ENCODE peak calls at places on chromosomes 3 and 15, in eight cellular contexts. N, V, T, C, F, W, L and U are unnamed samples.

GRCh38 chr3:124119056-124119721 is 127.3 kb upstream of the ROPN1 start:
- DNase-seq in N (peak), T (no peak), W (no peak), L (no peak), F (no peak), V (no peak), C (no peak), U (no peak)

GRCh38 chr3:130757751-130758150 is 11.1 kb upstream of the PIK3R4 start:
- DNase-seq in F (no peak), C (no peak), W (no peak), L (no peak), N (no peak), V (no peak), T (no peak), U (no peak)

GRCh38 chr3:58288011-58288728 is 17.9 kb upstream of the RPP14 start:
- DNase-seq in W (no peak), N (no peak), F (no peak), L (no peak), T (no peak), C (no peak), V (no peak), U (no peak)

GRCh38 chr3:67437789-67438188 is 216.6 kb downstream of the SUCLG2 start:
- DNase-seq in N (no peak), V (no peak), C (no peak), T (no peak), F (no peak), W (no peak), L (no peak), U (no peak)

GRCh38 chr3:135191690-135192089 is 396.6 kb downstream of the EPHB1 start:
- DNase-seq in F (no peak), T (no peak), N (no peak), L (no peak), C (no peak), V (no peak), W (no peak), U (no peak)

GRCh38 chr15:65787260-65787659 is 4.8 kb downstream of the DENND4A start:
- DNase-seq in F (no peak), N (no peak), W (no peak), T (no peak), C (no peak), V (no peak), L (no peak), U (no peak)

GRCh38 chr3:136390574-136390973 is 140.4 kb downstream of the PCCB start:
- DNase-seq in C (no peak), T (no peak), L (no peak), N (no peak), V (peak), W (no peak), F (no peak), U (no peak)

GRCh38 chr3:11718582-11719405 is 75.1 kb upstream of the VGLL4 start:
- DNase-seq in W (peak), T (peak), F (peak), N (peak), V (peak), L (peak), C (no peak), U (no peak)

GRCh38 chr15:97652700-97653167 is 307.8 kb upstream of the ARRDC4 start:
- DNase-seq in F (peak), W (no peak), C (no peak), T (no peak), L (no peak), N (no peak), V (peak), U (no peak)

GRCh38 chr3:95394286-95394685 is 1331.4 kb downstream of the NSUN3 start:
- DNase-seq in W (no peak), L (no peak), C (no peak), N (no peak), F (no peak), T (no peak), V (no peak), U (no peak)

GRCh38 chr3:171770689-171771620 is 39.3 kb downstream of the PLD1 start:
- DNase-seq in N (peak), F (no peak), C (peak), V (peak), L (peak), W (no peak), T (peak), U (peak)

GRCh38 chr3:128252083-128252482 is 98.8 kb downstream of the EEFSEC start:
- DNase-seq in V (no peak), F (no peak), N (no peak), W (no peak), C (no peak), T (no peak), L (no peak), U (no peak)

GRCh38 chr3:29440321-29441019 is 159.6 kb downstream of the RBMS3 start:
- DNase-seq in T (no peak), W (no peak), F (no peak), V (peak), C (no peak), N (peak), L (no peak), U (no peak)
- H3K4me3 ChIP-seq in T (no peak), W (peak), F (peak), V (peak), C (peak), N (no peak), L (no peak), U (peak)

GRCh38 chr15:38876211-38876610 is 311.6 kb upstream of the RASGRP1 start:
- DNase-seq in T (no peak), W (no peak), L (no peak), N (no peak), F (no peak), C (no peak), V (no peak), U (no peak)

GRCh38 chr15:38874464-38874863 is 309.9 kb upstream of the RASGRP1 start:
- DNase-seq in V (no peak), F (no peak), T (no peak), C (no peak), W (no peak), N (no peak), L (peak), U (no peak)

GRCh38 chr15:38872732-38873131 is 308.1 kb upstream of the RASGRP1 start:
- DNase-seq in L (no peak), W (no peak), T (no peak), C (no peak), N (no peak), F (no peak), V (no peak), U (no peak)

GRCh38 chr15:38871638-38872037 is 307.0 kb upstream of the RASGRP1 start:
- DNase-seq in V (no peak), N (no peak), F (no peak), T (no peak), W (no peak), C (no peak), L (no peak), U (no peak)

GRCh38 chr15:38873151-38873550 is 308.5 kb upstream of the RASGRP1 start:
- DNase-seq in F (no peak), V (no peak), C (no peak), T (no peak), W (no peak), N (no peak), L (no peak), U (no peak)
- TF ChIP-seq CTCF in F (no peak), V (peak), C (no peak), T (no peak), W (no peak), N (no peak), L (no peak), U (no peak)

DNA sequence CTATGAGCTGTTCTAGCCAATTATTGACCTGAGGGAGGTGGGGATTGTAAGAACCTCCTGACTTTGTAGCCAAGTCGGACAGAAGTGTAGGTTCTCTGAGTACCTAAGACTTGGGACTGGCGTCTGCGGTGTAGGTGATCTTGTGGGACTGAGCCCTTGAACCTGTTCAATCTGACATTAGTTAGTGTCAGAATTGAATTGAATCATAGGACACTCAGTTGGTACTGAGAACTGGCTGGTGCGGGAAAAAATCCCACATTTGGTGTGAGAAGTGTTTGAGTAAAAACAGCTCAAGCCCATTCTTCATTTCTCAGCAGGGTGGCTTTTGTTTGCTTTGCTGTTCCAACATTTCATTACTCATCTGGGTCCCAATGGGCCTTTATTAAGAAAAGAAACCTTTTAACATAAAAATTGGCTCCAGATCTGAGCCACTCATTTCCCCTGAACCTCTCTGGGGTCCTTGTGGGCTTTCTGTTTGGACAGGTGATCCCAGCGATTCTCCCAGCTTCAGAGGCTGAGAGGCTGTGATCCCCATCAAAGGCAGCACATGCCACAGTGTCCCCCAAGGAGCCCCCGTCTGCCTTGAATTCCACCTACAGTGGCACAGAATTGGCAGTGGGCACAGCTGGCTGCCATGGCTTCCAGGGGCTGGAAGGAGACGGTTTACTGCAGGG is 150.8 kb downstream of the TJP1 start:
- DNase-seq in L (no peak), F (no peak), T (no peak), C (peak), V (no peak), W (no peak), N (no peak), U (no peak)
- H3K4me3 ChIP-seq in L (no peak), F (no peak), T (no peak), C (no peak), V (no peak), W (no peak), N (no peak), U (no peak)

GRCh38 chr15:87959080-87959479 is 297.5 kb downstream of the NTRK3 start:
- DNase-seq in N (no peak), W (no peak), V (no peak), T (no peak), C (no peak), L (no peak), F (no peak), U (no peak)
- TF ChIP-seq CTCF in N (no peak), W (no peak), V (no peak), T (no peak), C (peak), L (no peak), F (no peak), U (peak)

GRCh38 chr3:48899298-48899697 is 616 bp upstream of the SLC25A20 start:
- DNase-seq in T (no peak), L (no peak), C (no peak), N (no peak), V (no peak), F (no peak), W (no peak), U (no peak)
- H3K4me3 ChIP-seq in T (peak), L (no peak), C (peak), N (no peak), V (peak), F (peak), W (no peak), U (no peak)

GRCh38 chr3:45507820-45508317 is 86.7 kb upstream of the LIMD1 start:
- DNase-seq in T (no peak), W (no peak), N (peak), V (peak), L (no peak), F (no peak), C (peak), U (no peak)
- TF ChIP-seq CTCF in T (no peak), W (no peak), N (no peak), V (peak), L (no peak), F (peak), C (peak), U (peak)

GRCh38 chr15:42453826-42454225 is 37.1 kb downstream of the ZNF106 start:
- DNase-seq in N (no peak), F (no peak), L (no peak), T (no peak), C (no peak), W (no peak), V (no peak), U (no peak)

GRCh38 chr15:42456539-42456938 is 34.4 kb downstream of the ZNF106 start:
- DNase-seq in V (no peak), T (no peak), F (no peak), L (no peak), C (no peak), N (no peak), W (no peak), U (no peak)

GRCh38 chr15:42456971-42457370 is 34.0 kb downstream of the ZNF106 start:
- DNase-seq in N (no peak), L (no peak), V (no peak), C (no peak), F (no peak), T (no peak), W (no peak), U (no peak)

GRCh38 chr15:42461261-42461660 is 29.7 kb downstream of the ZNF106 start:
- DNase-seq in C (no peak), T (no peak), W (no peak), N (no peak), F (no peak), L (no peak), V (no peak), U (no peak)

DNA sequence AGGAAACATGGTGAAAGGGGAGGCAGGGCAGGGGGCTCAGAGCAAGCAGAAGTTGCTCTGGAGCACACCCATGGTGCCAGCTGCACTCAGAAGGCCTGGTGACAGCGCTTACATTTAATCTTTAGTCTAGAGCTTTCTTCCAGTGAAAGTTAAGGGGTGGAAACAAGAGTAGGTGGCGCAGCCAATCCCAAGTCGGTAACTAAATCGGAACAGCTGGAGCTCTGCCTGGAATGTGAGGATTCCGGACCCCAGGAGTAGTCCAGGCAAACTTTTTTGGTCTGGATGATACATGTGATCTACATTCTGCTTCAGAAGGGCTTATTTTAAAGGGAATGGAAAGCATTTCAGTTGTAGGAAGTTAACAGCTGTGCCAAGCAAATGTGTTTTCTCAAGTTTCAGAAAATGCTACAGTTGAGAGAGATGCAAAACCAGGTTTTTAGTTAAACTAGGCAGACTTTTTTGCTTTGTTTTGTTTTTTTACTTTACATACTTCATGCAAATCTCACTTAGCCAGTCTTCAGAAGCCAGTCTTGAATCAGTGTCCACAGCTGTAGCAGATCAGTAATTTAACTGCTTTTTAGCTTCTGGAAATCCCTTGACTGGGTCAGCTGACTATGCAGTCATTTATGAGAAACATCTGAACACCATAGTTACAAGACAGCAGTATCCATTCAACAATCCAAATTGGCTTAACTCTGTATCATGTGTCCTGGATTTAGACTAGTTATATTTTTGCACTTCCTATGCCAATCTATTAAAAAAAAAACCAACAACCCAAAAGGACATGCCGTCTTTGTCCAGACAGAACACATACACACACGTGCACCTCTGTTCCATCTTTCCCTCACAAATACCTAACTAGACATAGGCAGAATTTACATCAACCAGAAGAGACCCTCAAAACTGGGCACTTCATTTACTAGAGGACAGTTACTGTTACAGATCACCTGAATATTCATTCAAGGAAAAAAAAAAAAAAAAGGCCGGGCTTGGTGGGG is 33.2 kb downstream of the ZNF106 start:
- DNase-seq in W (peak), C (peak), V (peak), L (peak), N (peak), F (peak), T (peak), U (peak)
- H3K4me3 ChIP-seq in W (no peak), C (peak), V (no peak), L (no peak), N (no peak), F (peak), T (peak), U (peak)